ENCODE peak calls at places on chromosomes 2 and 18, in four cellular contexts. D is brain microvascular endothelial cell, U is BJ, P is mammary epithelial cell. G is an unnamed sample.

GRCh38 chr2:120436460-120436739 is 90.5 kb downstream of the INHBB start:
- DNase-seq in D (no peak), U (peak), P (no peak), G (no peak)

GRCh38 chr2:165874445-165875039 is 79.0 kb downstream of the TTC21B start:
- DNase-seq in D (peak), U (no peak), P (peak), G (peak)

GRCh38 chr2:35468271-35468670 is 887.3 kb upstream of the CRIM1 start:
- DNase-seq in D (peak), U (no peak), P (no peak), G (peak)

GRCh38 chr2:119174216-119174992 is 15.9 kb upstream of the C1QL2 start:
- DNase-seq in D (no peak), U (no peak), P (peak), G (no peak)

GRCh38 chr2:212968284-212969081 is 182.9 kb downstream of the IKZF2 start:
- DNase-seq in D (no peak), U (no peak), P (peak), G (no peak)

GRCh38 chr2:222671259-222672067 is at the start of gene MOGAT1:
- DNase-seq in D (no peak), U (no peak), P (no peak), G (peak)

GRCh38 chr18:54089749-54090459 is 134.6 kb downstream of the MBD2 start:
- DNase-seq in D (no peak), U (no peak), P (peak), G (no peak)

GRCh38 chr18:55546873-55547704 is 40.9 kb downstream of the TCF4 start:
- DNase-seq in D (peak), U (peak), P (peak), G (peak)

GRCh38 chr2:242085941-242086621 is 216.6 kb downstream of the RTP5 start:
- DNase-seq in D (no peak), U (no peak), P (no peak), G (no peak)

GRCh38 chr2:172246649-172247048 is 143.9 kb upstream of the DLX2 start:
- DNase-seq in D (no peak), U (no peak), P (peak), G (peak)

GRCh38 chr2:240393831-240394410 is 41.5 kb upstream of the GPC1 start:
- DNase-seq in D (peak), U (no peak), P (no peak), G (peak)

GRCh38 chr18:57716550-57716949 is 86.6 kb downstream of the ATP8B1 start:
- DNase-seq in D (no peak), U (no peak), P (no peak), G (no peak)

GRCh38 chr18:76169733-76170132 is 325.3 kb downstream of the ZNF516 start:
- DNase-seq in D (no peak), U (no peak), P (no peak), G (no peak)

GRCh38 chr2:238598802-238599530 is 172.2 kb downstream of the ASB1 start:
- DNase-seq in D (no peak), U (no peak), P (no peak), G (no peak)

GRCh38 chr2:67453365-67453764 is 56.2 kb downstream of the ETAA1 start:
- DNase-seq in D (peak), U (peak), P (peak), G (peak)

GRCh38 chr2:240705204-240705781 is 13.6 kb downstream of the AQP12A start:
- DNase-seq in D (no peak), U (no peak), P (no peak), G (no peak)

GRCh38 chr18:62977512-62977911 is 262.2 kb downstream of the PHLPP1 start:
- DNase-seq in D (no peak), U (no peak), P (no peak), G (no peak)

GRCh38 chr18:46148810-46149209 is 44.6 kb downstream of the HAUS1 start:
- DNase-seq in D (peak), U (no peak), P (peak), G (peak)

GRCh38 chr2:65477590-65477989 is 45.2 kb upstream of the SPRED2 start:
- DNase-seq in D (no peak), U (no peak), P (no peak), G (no peak)

GRCh38 chr18:9392726-9393125 is 58.2 kb downstream of the TWSG1 start:
- DNase-seq in D (no peak), U (no peak), P (no peak), G (no peak)

GRCh38 chr2:120539937-120540718 is 194.2 kb downstream of the INHBB start:
- DNase-seq in D (peak), U (peak), P (peak), G (peak)

GRCh38 chr2:195531754-195532153 is 125.3 kb upstream of the SLC39A10 start:
- DNase-seq in D (no peak), U (no peak), P (no peak), G (peak)

GRCh38 chr2:2542966-2543555 is 212.0 kb upstream of the MYT1L start:
- DNase-seq in D (no peak), U (no peak), P (no peak), G (no peak)

GRCh38 chr2:226583715-226584114 is 215.9 kb downstream of the IRS1 start:
- DNase-seq in D (peak), U (peak), P (peak), G (peak)

GRCh38 chr2:27803046-27803445 is 31.5 kb downstream of the MRPL33 start:
- DNase-seq in D (no peak), U (no peak), P (no peak), G (no peak)

GRCh38 chr2:100601661-100602060 is 38.9 kb downstream of the PDCL3 start:
- DNase-seq in D (no peak), U (no peak), P (no peak), G (no peak)

GRCh38 chr18:56789004-56789888 is 138.1 kb downstream of the WDR7 start:
- DNase-seq in D (peak), U (no peak), P (peak), G (peak)

GRCh38 chr2:100235098-100235497 is 87.2 kb downstream of the LONRF2 start:
- DNase-seq in D (no peak), U (no peak), P (no peak), G (peak)

GRCh38 chr2:69549421-69549820 is 94.1 kb downstream of the AAK1 start:
- DNase-seq in D (peak), U (peak), P (peak), G (peak)

GRCh38 chr2:10080536-10081304 is 509 bp upstream of the CYS1 start:
- DNase-seq in D (no peak), U (no peak), P (no peak), G (peak)
- H3K4me3 ChIP-seq in D (no peak), U (peak), P (no peak), G (peak)

DNA sequence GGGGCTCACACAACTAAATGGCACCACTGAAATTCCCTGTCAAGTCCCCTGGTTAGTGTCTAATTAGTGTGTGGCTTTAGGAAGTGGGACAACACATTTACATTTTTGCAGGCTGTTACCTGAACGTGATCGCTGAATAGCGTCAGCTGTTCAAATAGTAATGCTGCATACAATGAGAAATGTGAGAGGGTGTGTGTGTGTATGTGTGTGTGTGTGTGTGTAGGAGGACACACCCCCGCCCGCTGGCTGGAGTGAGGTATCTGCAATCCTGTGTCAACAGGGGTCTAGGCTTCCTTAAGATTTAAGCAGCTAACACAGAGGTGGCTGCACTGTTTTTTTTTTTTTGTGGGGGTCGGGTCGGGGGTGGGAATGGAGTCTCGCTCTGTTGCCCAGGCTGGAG is 4.8 kb upstream of the LYPD6B start:
- DNase-seq in D (no peak), U (no peak), P (no peak), G (no peak)
- H3K4me3 ChIP-seq in D (no peak), U (no peak), P (no peak), G (no peak)

GRCh38 chr18:13137041-13137938 is 81.3 kb upstream of the LDLRAD4 start:
- DNase-seq in D (no peak), U (no peak), P (no peak), G (peak)
- H3K4me3 ChIP-seq in D (peak), U (peak), P (peak), G (peak)

DNA sequence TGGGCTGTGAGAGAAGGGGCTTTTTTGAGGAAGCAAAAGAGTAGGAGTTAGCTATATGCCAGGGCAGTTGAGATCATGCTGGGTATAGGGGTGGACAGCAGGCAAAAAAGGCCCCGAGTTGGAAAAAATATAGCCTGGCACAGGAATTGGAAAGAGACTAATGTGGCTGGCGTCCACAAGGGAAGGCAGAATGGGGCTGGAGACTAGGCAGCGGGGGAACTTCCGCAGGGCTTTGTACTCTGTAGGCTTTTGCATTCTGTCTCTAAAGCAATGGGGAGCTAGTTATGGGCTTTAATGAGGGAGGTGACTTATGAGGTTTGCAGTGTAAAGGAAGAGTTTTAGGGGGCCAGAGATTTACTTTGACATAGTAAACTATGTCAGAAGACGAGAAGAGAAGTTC is 57.4 kb upstream of the ACVR1 start:
- DNase-seq in D (no peak), U (no peak), P (no peak), G (no peak)
- H3K4me3 ChIP-seq in D (no peak), U (no peak), P (no peak), G (no peak)

DNA sequence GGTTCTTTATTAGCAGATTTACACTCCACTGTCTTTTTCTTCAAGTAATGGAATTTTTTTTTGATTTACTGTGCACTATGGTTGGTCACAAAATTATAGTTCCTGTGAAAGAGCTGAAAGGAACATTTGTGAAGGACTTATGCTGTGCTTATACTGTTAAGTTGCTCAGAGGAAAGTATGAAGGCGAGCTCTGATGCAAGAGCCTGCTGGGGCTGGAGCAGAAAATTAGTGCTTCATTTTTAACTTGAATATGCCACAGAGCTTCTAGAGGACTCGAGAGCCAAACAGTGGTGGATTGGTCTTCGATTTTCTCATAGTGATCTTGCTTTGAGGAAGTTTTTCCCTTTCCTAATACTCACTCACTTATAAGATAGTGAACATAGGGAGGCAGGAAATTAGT is 20.0 kb downstream of the GATA6 start:
- DNase-seq in D (no peak), U (no peak), P (no peak), G (no peak)
- H3K4me3 ChIP-seq in D (no peak), U (no peak), P (no peak), G (no peak)

G was measured in astrocyte of the spinal cord.